ENCODE peak calls at places on chromosomes 2 and 18, in five cellular contexts. One of them, this sample, is unnamed. For H3K4me1 and H3K36me3, the result is how much of the 10 kb centered on the place peaks cover.

GRCh38 chr2:7016884-7017283 is 99.7 kb downstream of the RNF144A start:
- DNase-seq in aorta: no peak
- DNase-seq in adipocyte: no peak
- DNase-seq in transverse colon: no peak
- DNase-seq in thyroid gland: no peak
- DNase-seq in this sample: no peak

GRCh38 chr18:21242141-21243040 is at the start of gene GREB1L:
- DNase-seq in thyroid gland: peak
- DNase-seq in transverse colon: peak
- DNase-seq in adipocyte: peak
- DNase-seq in aorta: peak
- DNase-seq in this sample: peak

GRCh38 chr2:68319397-68320117 is at the start of gene CNRIP1:
- DNase-seq in transverse colon: peak
- DNase-seq in adipocyte: peak
- DNase-seq in aorta: peak
- DNase-seq in thyroid gland: peak
- DNase-seq in this sample: peak

GRCh38 chr18:28766027-28766426 is 589.1 kb upstream of the CDH2 start:
- DNase-seq in thyroid gland: no peak
- DNase-seq in transverse colon: no peak
- DNase-seq in aorta: no peak
- DNase-seq in adipocyte: peak
- DNase-seq in this sample: no peak

GRCh38 chr2:174840436-174840835 is 76.2 kb upstream of the CHRNA1 start:
- DNase-seq in aorta: no peak
- DNase-seq in thyroid gland: no peak
- DNase-seq in transverse colon: no peak
- DNase-seq in adipocyte: peak
- DNase-seq in this sample: no peak

GRCh38 chr2:174263989-174264388 is 15.7 kb upstream of the OLA1 start:
- DNase-seq in transverse colon: no peak
- DNase-seq in adipocyte: peak
- DNase-seq in aorta: no peak
- DNase-seq in thyroid gland: no peak
- DNase-seq in this sample: no peak

GRCh38 chr2:185700883-185701282 is 37.7 kb upstream of the FSIP2 start:
- DNase-seq in adipocyte: peak
- DNase-seq in thyroid gland: no peak
- DNase-seq in aorta: no peak
- DNase-seq in transverse colon: no peak
- DNase-seq in this sample: no peak

GRCh38 chr18:64203295-64203694 is 54.4 kb upstream of the LINC00305 start:
- DNase-seq in thyroid gland: no peak
- DNase-seq in transverse colon: no peak
- DNase-seq in adipocyte: no peak
- DNase-seq in aorta: no peak
- DNase-seq in this sample: no peak

GRCh38 chr2:41180392-41180791 is 728.5 kb upstream of the SLC8A1 start:
- DNase-seq in aorta: no peak
- DNase-seq in thyroid gland: no peak
- DNase-seq in transverse colon: no peak
- DNase-seq in adipocyte: no peak
- DNase-seq in this sample: no peak

GRCh38 chr2:229133155-229133772 is 137.8 kb downstream of the PID1 start:
- DNase-seq in thyroid gland: no peak
- DNase-seq in transverse colon: peak
- DNase-seq in aorta: no peak
- DNase-seq in adipocyte: peak
- DNase-seq in this sample: peak

GRCh38 chr2:177474904-177475474 is 82.4 kb downstream of the AGPS start:
- DNase-seq in transverse colon: no peak
- DNase-seq in aorta: no peak
- DNase-seq in thyroid gland: no peak
- DNase-seq in adipocyte: peak
- DNase-seq in this sample: no peak

GRCh38 chr18:26721876-26722581 is 143.5 kb downstream of the AQP4 start:
- DNase-seq in transverse colon: no peak
- DNase-seq in aorta: no peak
- DNase-seq in thyroid gland: no peak
- DNase-seq in adipocyte: no peak
- DNase-seq in this sample: no peak

GRCh38 chr2:233439191-233439590 is 84.9 kb downstream of the DGKD start:
- DNase-seq in thyroid gland: no peak
- DNase-seq in aorta: peak
- DNase-seq in adipocyte: no peak
- DNase-seq in transverse colon: no peak
- DNase-seq in this sample: no peak

GRCh38 chr2:233350708-233351107 is 3.6 kb upstream of the DGKD start:
- DNase-seq in thyroid gland: peak
- DNase-seq in aorta: no peak
- DNase-seq in transverse colon: peak
- DNase-seq in adipocyte: peak
- DNase-seq in this sample: peak

GRCh38 chr18:39550701-39551100 is 1985.1 kb upstream of the CELF4 start:
- DNase-seq in transverse colon: no peak
- DNase-seq in aorta: no peak
- DNase-seq in thyroid gland: no peak
- DNase-seq in adipocyte: no peak
- DNase-seq in this sample: no peak

GRCh38 chr2:128630974-128631697 is 312.5 kb upstream of the HS6ST1 start:
- DNase-seq in aorta: peak
- DNase-seq in thyroid gland: no peak
- DNase-seq in adipocyte: no peak
- DNase-seq in transverse colon: no peak
- DNase-seq in this sample: no peak

GRCh38 chr2:67579207-67579606 is 182.1 kb downstream of the ETAA1 start:
- DNase-seq in transverse colon: no peak
- DNase-seq in adipocyte: no peak
- DNase-seq in aorta: no peak
- DNase-seq in thyroid gland: no peak
- DNase-seq in this sample: no peak

GRCh38 chr18:35178260-35178659 is 62.6 kb upstream of the ZNF397 start:
- DNase-seq in aorta: no peak
- DNase-seq in adipocyte: peak
- DNase-seq in transverse colon: no peak
- DNase-seq in thyroid gland: no peak
- DNase-seq in this sample: no peak

GRCh38 chr2:9741110-9741509 is 102.2 kb upstream of the TAF1B start:
- DNase-seq in transverse colon: no peak
- DNase-seq in adipocyte: no peak
- DNase-seq in aorta: no peak
- DNase-seq in thyroid gland: no peak
- DNase-seq in this sample: no peak

GRCh38 chr2:204364860-204365530 is 180.3 kb upstream of the PARD3B start:
- DNase-seq in aorta: no peak
- DNase-seq in adipocyte: no peak
- DNase-seq in thyroid gland: no peak
- DNase-seq in transverse colon: no peak
- DNase-seq in this sample: no peak

GRCh38 chr2:26614205-26615128 is 26.7 kb downstream of the CIB4 start:
- DNase-seq in thyroid gland: peak
- DNase-seq in transverse colon: no peak
- DNase-seq in adipocyte: no peak
- DNase-seq in aorta: no peak
- DNase-seq in this sample: no peak

GRCh38 chr2:48482313-48482712 is 47.6 kb upstream of the STON1 start:
- DNase-seq in aorta: no peak
- DNase-seq in adipocyte: peak
- DNase-seq in thyroid gland: no peak
- DNase-seq in transverse colon: no peak
- DNase-seq in this sample: no peak

GRCh38 chr2:144431384-144431783 is 88.5 kb downstream of the ZEB2 start:
- DNase-seq in thyroid gland: peak
- DNase-seq in adipocyte: no peak
- DNase-seq in aorta: no peak
- DNase-seq in transverse colon: no peak
- DNase-seq in this sample: peak

GRCh38 chr2:204072443-204073324 is 136.1 kb downstream of the ICOS start:
- DNase-seq in transverse colon: peak
- DNase-seq in aorta: no peak
- DNase-seq in adipocyte: peak
- DNase-seq in thyroid gland: peak
- DNase-seq in this sample: peak

GRCh38 chr2:8602809-8603208 is 79.0 kb upstream of the ID2 start:
- DNase-seq in transverse colon: no peak
- DNase-seq in thyroid gland: no peak
- DNase-seq in aorta: no peak
- DNase-seq in adipocyte: peak
- DNase-seq in this sample: no peak

GRCh38 chr2:239881031-239881471 is 144.1 kb downstream of the NDUFA10 start:
- DNase-seq in adipocyte: no peak
- DNase-seq in transverse colon: no peak
- DNase-seq in aorta: no peak
- DNase-seq in thyroid gland: no peak
- DNase-seq in this sample: no peak

GRCh38 chr2:176188969-176189665 is 649 bp downstream of the HOXD1 start:
- DNase-seq in thyroid gland: no peak
- DNase-seq in aorta: peak
- DNase-seq in transverse colon: peak
- DNase-seq in adipocyte: no peak
- DNase-seq in this sample: no peak

GRCh38 chr2:220708366-220708765 is 863.7 kb downstream of the EPHA4 start:
- DNase-seq in adipocyte: peak
- DNase-seq in thyroid gland: no peak
- DNase-seq in aorta: no peak
- DNase-seq in transverse colon: no peak
- DNase-seq in this sample: no peak

GRCh38 chr2:9769171-9770005 is 73.9 kb upstream of the TAF1B start:
- DNase-seq in aorta: no peak
- DNase-seq in transverse colon: no peak
- DNase-seq in adipocyte: no peak
- DNase-seq in thyroid gland: peak
- DNase-seq in this sample: peak

GRCh38 chr2:174836345-174836999 is 72.2 kb upstream of the CHRNA1 start:
- DNase-seq in thyroid gland: peak
- DNase-seq in transverse colon: no peak
- DNase-seq in adipocyte: peak
- DNase-seq in aorta: no peak
- DNase-seq in this sample: peak

GRCh38 chr2:150232321-150232720 is 255.1 kb downstream of the RND3 start:
- DNase-seq in aorta: no peak
- DNase-seq in thyroid gland: no peak
- DNase-seq in transverse colon: no peak
- DNase-seq in adipocyte: no peak
- DNase-seq in this sample: no peak

GRCh38 chr18:3848316-3848715 is 398.3 kb downstream of the TGIF1 start:
- DNase-seq in thyroid gland: no peak
- DNase-seq in aorta: no peak
- DNase-seq in adipocyte: no peak
- DNase-seq in transverse colon: no peak
- DNase-seq in this sample: no peak

GRCh38 chr2:74871414-74871813 is 37.5 kb downstream of the HK2 start:
- DNase-seq in aorta: no peak
- DNase-seq in adipocyte: no peak
- DNase-seq in thyroid gland: no peak
- DNase-seq in transverse colon: no peak
- DNase-seq in this sample: no peak

GRCh38 chr18:59628995-59629394 is 68.2 kb downstream of the CCBE1 start:
- DNase-seq in thyroid gland: no peak
- DNase-seq in aorta: no peak
- DNase-seq in adipocyte: no peak
- DNase-seq in transverse colon: no peak
- DNase-seq in this sample: no peak

GRCh38 chr2:198371902-198372611 is 567.7 kb downstream of the PLCL1 start:
- DNase-seq in transverse colon: no peak
- DNase-seq in aorta: no peak
- DNase-seq in adipocyte: peak
- DNase-seq in thyroid gland: no peak
- DNase-seq in this sample: no peak

DNA sequence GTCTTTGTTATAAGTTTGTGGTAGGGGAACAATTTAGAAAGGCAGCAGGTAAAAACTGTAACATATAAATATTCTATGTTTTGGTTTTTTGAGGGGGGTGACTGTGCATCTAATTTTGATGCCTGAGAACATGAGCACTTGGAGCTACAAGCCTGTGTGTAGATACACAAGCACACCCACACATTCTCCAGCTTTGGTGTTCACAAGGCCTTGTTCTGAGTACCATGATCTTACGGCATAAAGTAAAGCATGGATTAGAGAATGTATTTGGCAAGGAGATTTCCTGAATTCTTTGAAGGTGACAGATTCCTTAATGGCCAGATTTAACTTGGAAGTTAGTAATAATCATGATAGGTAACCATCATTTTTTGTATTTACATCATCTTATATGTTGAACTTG is 42.7 kb downstream of the MAP3K20 start:
- DNase-seq in thyroid gland: no peak
- DNase-seq in adipocyte: no peak
- DNase-seq in transverse colon: no peak
- DNase-seq in aorta: no peak
- DNase-seq in this sample: no peak
- H3K4me1 ChIP-seq in thyroid gland: under half
- H3K4me1 ChIP-seq in adipocyte: under half
- H3K4me1 ChIP-seq in transverse colon: under half
- H3K4me1 ChIP-seq in aorta: under half
- H3K4me1 ChIP-seq in this sample: under half

DNA sequence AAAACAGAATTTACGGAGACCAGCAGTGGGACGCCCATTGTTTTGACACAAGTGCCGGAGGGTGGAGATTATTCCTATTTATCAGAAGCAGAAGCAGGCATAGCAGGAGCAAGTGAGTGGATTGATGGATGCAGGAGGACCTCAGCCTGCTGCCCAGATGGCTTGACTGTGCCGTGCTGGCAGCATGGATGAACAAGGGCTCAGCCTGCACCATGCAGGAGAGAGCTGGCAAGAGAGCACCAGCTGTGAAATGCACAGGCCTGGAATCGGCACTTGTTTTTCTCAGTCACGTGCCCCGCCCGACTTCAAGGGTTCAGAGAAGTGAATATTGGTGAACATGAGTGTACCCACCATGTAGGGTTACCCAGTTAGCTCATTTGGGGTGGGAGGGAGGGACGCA is 4.0 kb downstream of the IL1R2 start:
- DNase-seq in transverse colon: no peak
- DNase-seq in adipocyte: no peak
- DNase-seq in thyroid gland: no peak
- DNase-seq in aorta: no peak
- DNase-seq in this sample: no peak
- H3K36me3 ChIP-seq in transverse colon: under half
- H3K36me3 ChIP-seq in adipocyte: under half
- H3K36me3 ChIP-seq in thyroid gland: under half
- H3K36me3 ChIP-seq in aorta: under half
- H3K36me3 ChIP-seq in this sample: under half

GRCh38 chr18:8661754-8662573 is 43.4 kb upstream of the MTCL1 start:
- DNase-seq in aorta: no peak
- DNase-seq in adipocyte: no peak
- DNase-seq in transverse colon: peak
- DNase-seq in thyroid gland: no peak
- DNase-seq in this sample: peak
- H3K4me3 ChIP-seq in aorta: no peak
- H3K4me3 ChIP-seq in adipocyte: no peak
- H3K4me3 ChIP-seq in transverse colon: no peak
- H3K4me3 ChIP-seq in thyroid gland: no peak
- H3K4me3 ChIP-seq in this sample: no peak

GRCh38 chr2:30234180-30234971 is 3.0 kb downstream of the LBH start:
- DNase-seq in adipocyte: peak
- DNase-seq in transverse colon: peak
- DNase-seq in thyroid gland: peak
- DNase-seq in aorta: no peak
- DNase-seq in this sample: peak
- H3K4me1 ChIP-seq in adipocyte: under half
- H3K4me1 ChIP-seq in transverse colon: half or more
- H3K4me1 ChIP-seq in thyroid gland: under half
- H3K4me1 ChIP-seq in aorta: under half
- H3K4me1 ChIP-seq in this sample: under half

GRCh38 chr2:222916229-222917197 is 55.7 kb downstream of the ACSL3 start:
- DNase-seq in thyroid gland: no peak
- DNase-seq in aorta: no peak
- DNase-seq in transverse colon: no peak
- DNase-seq in adipocyte: no peak
- DNase-seq in this sample: no peak
- H3K36me3 ChIP-seq in thyroid gland: under half
- H3K36me3 ChIP-seq in aorta: under half
- H3K36me3 ChIP-seq in transverse colon: under half
- H3K36me3 ChIP-seq in adipocyte: half or more
- H3K36me3 ChIP-seq in this sample: under half

This sample was measured in HAP-1.